ENCODE peak calls at places on chromosome 15, in five cellular contexts. D, K, H, V and C are unnamed samples.

GRCh38 chr15:59976480-59976879 is 27.6 kb upstream of the FOXB1 start:
- DNase-seq in D (no peak), K (no peak), H (no peak), V (no peak), C (no peak)

GRCh38 chr15:74396146-74396438 is 28.6 kb upstream of the CYP11A1 start:
- DNase-seq in D (no peak), K (no peak), H (no peak), V (no peak), C (no peak)

GRCh38 chr15:57184502-57184901 is 191.8 kb upstream of the CGNL1 start:
- DNase-seq in D (no peak), K (no peak), H (no peak), V (no peak), C (no peak)

GRCh38 chr15:74821091-74821789 is 5.2 kb upstream of the CPLX3 start:
- DNase-seq in D (no peak), K (peak; percentile 68), H (no peak), V (no peak), C (peak; percentile 76)

GRCh38 chr15:40501487-40501886 is 30.7 kb downstream of the CHST14 start:
- DNase-seq in D (no peak), K (no peak), H (no peak), V (no peak), C (no peak)

GRCh38 chr15:43256341-43256740 is 10.4 kb downstream of the TGM5 start:
- DNase-seq in D (no peak), K (no peak), H (no peak), V (no peak), C (no peak)

GRCh38 chr15:55703873-55704285 is 39.1 kb downstream of the PRTG start:
- DNase-seq in D (no peak), K (no peak), H (no peak), V (no peak), C (no peak)

GRCh38 chr15:32838338-32838737 is 120.5 kb downstream of the GREM1 start:
- DNase-seq in D (no peak), K (no peak), H (no peak), V (no peak), C (no peak)

GRCh38 chr15:26890451-26890850 is 23.6 kb downstream of the GABRA5 start:
- DNase-seq in D (no peak), K (no peak), H (no peak), V (no peak), C (no peak)

GRCh38 chr15:45634442-45635190 is at the start of gene SQOR:
- DNase-seq in D (peak; percentile 93), K (peak; percentile 58), H (peak; percentile 84), V (peak; percentile 73), C (peak; percentile 50)

GRCh38 chr15:48641416-48641815 is 4.1 kb downstream of the FBN1 start:
- DNase-seq in D (no peak), K (no peak), H (no peak), V (no peak), C (peak; percentile 13)

GRCh38 chr15:94119923-94120775 is 111.2 kb upstream of the MCTP2 start:
- DNase-seq in D (no peak), K (peak; percentile 2), H (peak; percentile 53), V (peak; percentile 82), C (peak; percentile 5)

GRCh38 chr15:41490355-41490754 is 3.3 kb upstream of the ITPKA start:
- DNase-seq in D (no peak), K (no peak), H (no peak), V (peak; percentile 89), C (no peak)

GRCh38 chr15:73600413-73601050 is 32.7 kb downstream of the NPTN start:
- DNase-seq in D (no peak), K (no peak), H (no peak), V (no peak), C (no peak)

GRCh38 chr15:70046716-70047369 is 50.9 kb downstream of the TLE3 start:
- DNase-seq in D (peak; percentile 52), K (no peak), H (peak; percentile 20), V (no peak), C (no peak)

GRCh38 chr15:69893863-69894262 is 203.9 kb downstream of the TLE3 start:
- DNase-seq in D (no peak), K (no peak), H (no peak), V (no peak), C (no peak)

GRCh38 chr15:29129903-29130302 is 139.7 kb downstream of the NSMCE3 start:
- DNase-seq in D (no peak), K (no peak), H (no peak), V (no peak), C (no peak)

GRCh38 chr15:74628949-74629348 is 13.3 kb downstream of the CLK3 start:
- DNase-seq in D (no peak), K (no peak), H (no peak), V (no peak), C (no peak)

GRCh38 chr15:51842265-51842664 is 12.8 kb downstream of the TMOD3 start:
- DNase-seq in D (no peak), K (no peak), H (no peak), V (no peak), C (no peak)

GRCh38 chr15:99365232-99365631 is 114.0 kb downstream of the LRRC28 start:
- DNase-seq in D (no peak), K (no peak), H (no peak), V (no peak), C (peak; percentile 20)

GRCh38 chr15:27342991-27343390 is 372.0 kb downstream of the GABRG3 start:
- DNase-seq in D (no peak), K (no peak), H (no peak), V (no peak), C (no peak)

GRCh38 chr15:67819636-67820035 is 5.7 kb upstream of the SKOR1 start:
- DNase-seq in D (no peak), K (no peak), H (no peak), V (no peak), C (no peak)

GRCh38 chr15:95629503-95630168 is 700.9 kb upstream of the NR2F2 start:
- DNase-seq in D (no peak), K (no peak), H (no peak), V (no peak), C (no peak)

GRCh38 chr15:31024330-31024729 is 32.9 kb upstream of the MTMR10 start:
- DNase-seq in D (no peak), K (no peak), H (no peak), V (peak; percentile 16), C (no peak)

GRCh38 chr15:84946772-84947489 is 34.7 kb upstream of the PDE8A start:
- DNase-seq in D (no peak), K (no peak), H (no peak), V (no peak), C (no peak)

GRCh38 chr15:43402255-43402654 is 31.4 kb downstream of the TUBGCP4 start:
- DNase-seq in D (no peak), K (no peak), H (no peak), V (no peak), C (no peak)

GRCh38 chr15:88018865-88019626 is 237.5 kb downstream of the NTRK3 start:
- DNase-seq in D (no peak), K (no peak), H (no peak), V (no peak), C (no peak)

GRCh38 chr15:90340345-90340744 is 11.7 kb upstream of the ZNF774 start:
- DNase-seq in D (no peak), K (no peak), H (no peak), V (peak; percentile 73), C (no peak)

GRCh38 chr15:49953421-49953820 is 165.6 kb downstream of the ATP8B4 start:
- DNase-seq in D (no peak), K (no peak), H (no peak), V (no peak), C (no peak)

GRCh38 chr15:41666353-41666920 is 6.2 kb downstream of the MGA start:
- DNase-seq in D (no peak), K (no peak), H (no peak), V (no peak), C (no peak)

GRCh38 chr15:89472785-89473256 is 23.6 kb downstream of the RHCG start:
- DNase-seq in D (no peak), K (peak; percentile 64), H (no peak), V (peak; percentile 48), C (peak; percentile 72)

GRCh38 chr15:68821898-68822380 is 1.2 kb upstream of the ANP32A start:
- DNase-seq in D (no peak), K (no peak), H (no peak), V (no peak), C (no peak)
- TF ChIP-seq POLR2AphosphoS5 in D (no peak), K (no peak), H (no peak), V (no peak), C (no peak)

GRCh38 chr15:35305906-35306305 is 220.8 kb upstream of the NANOGP8 start:
- DNase-seq in D (no peak), K (no peak), H (no peak), V (peak; percentile 23), C (no peak)
- TF ChIP-seq POLR2A in D (no peak), K (no peak), H (no peak), V (no peak), C (no peak)

GRCh38 chr15:61623746-61624145 is 394.6 kb upstream of the RORA start:
- DNase-seq in D (no peak), K (no peak), H (no peak), V (no peak), C (no peak)

GRCh38 chr15:61624950-61625349 is 395.8 kb upstream of the RORA start:
- DNase-seq in D (no peak), K (no peak), H (no peak), V (no peak), C (no peak)

GRCh38 chr15:61621865-61622264 is 392.8 kb upstream of the RORA start:
- DNase-seq in D (no peak), K (no peak), H (no peak), V (no peak), C (no peak)

DNA sequence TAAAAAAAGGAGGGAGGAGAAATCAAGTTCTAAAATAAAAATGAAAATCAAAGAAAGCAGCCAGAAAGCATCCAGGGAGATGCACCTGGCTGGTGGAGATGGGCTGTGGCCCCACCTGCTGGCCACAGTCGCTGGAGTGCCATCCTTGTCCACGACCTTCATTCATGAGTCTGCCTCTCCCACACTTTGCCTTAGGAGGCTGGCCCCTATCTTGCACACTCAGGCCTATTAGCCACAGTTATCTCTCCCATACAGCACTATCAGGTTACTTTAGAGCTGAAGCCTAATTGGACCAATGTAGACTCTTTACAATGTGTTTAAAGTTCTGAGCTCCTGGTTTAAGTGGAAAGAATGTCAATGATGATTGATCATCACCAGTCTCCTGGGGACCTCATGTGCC is 392.0 kb upstream of the RORA start:
- DNase-seq in D (no peak), K (no peak), H (no peak), V (no peak), C (no peak)
- TF ChIP-seq POLR2AphosphoS5 in D (no peak), K (no peak), H (no peak), V (no peak), C (no peak)

GRCh38 chr15:66356359-66357236 is at the start of gene TIPIN:
- DNase-seq in D (peak; percentile 97), K (peak; percentile 86), H (peak; percentile 94), V (peak; percentile 91), C (peak; percentile 81)
- TF ChIP-seq POLR2A in D (peak; percentile 33), K (peak; percentile 96), H (no peak), V (peak; percentile 91), C (peak; percentile 85)

GRCh38 chr15:62880278-62880677 is 162.3 kb upstream of the TPM1 start:
- DNase-seq in D (no peak), K (no peak), H (no peak), V (no peak), C (no peak)

GRCh38 chr15:62886431-62887071 is 156.0 kb upstream of the TPM1 start:
- DNase-seq in D (no peak), K (no peak), H (no peak), V (no peak), C (no peak)

GRCh38 chr15:62887113-62887570 is 155.4 kb upstream of the TPM1 start:
- DNase-seq in D (no peak), K (no peak), H (no peak), V (no peak), C (no peak)

GRCh38 chr15:62881056-62881455 is 161.5 kb upstream of the TPM1 start:
- DNase-seq in D (no peak), K (no peak), H (no peak), V (no peak), C (no peak)

GRCh38 chr15:62883938-62884479 is 158.5 kb upstream of the TPM1 start:
- DNase-seq in D (no peak), K (no peak), H (no peak), V (no peak), C (no peak)
- TF ChIP-seq POLR2AphosphoS5 in D (no peak), K (no peak), H (no peak), V (no peak), C (no peak)